ENCODE peak calls at places on chromosomes 11 and 22, in ten cellular contexts. One of them, this sample, is unnamed.

GRCh38 chr11:13118194-13118593 is 109.1 kb downstream of the RASSF10 start:
- DNase-seq in uterus: no peak
- DNase-seq in hepatocyte: no peak
- DNase-seq in colonic mucosa: no peak
- DNase-seq in heart left ventricle: no peak
- DNase-seq in transverse colon: no peak
- DNase-seq in left ventricle myocardium inferior: no peak
- DNase-seq in mesendoderm: no peak
- DNase-seq in right atrium auricular region: no peak
- DNase-seq in HFF-Myc: peak; percentile 89
- DNase-seq in this sample: peak; percentile 95

GRCh38 chr11:120634706-120635105 is 123.2 kb downstream of the GRIK4 start:
- DNase-seq in hepatocyte: no peak
- DNase-seq in left ventricle myocardium inferior: no peak
- DNase-seq in uterus: no peak
- DNase-seq in right atrium auricular region: no peak
- DNase-seq in HFF-Myc: no peak
- DNase-seq in colonic mucosa: no peak
- DNase-seq in transverse colon: no peak
- DNase-seq in mesendoderm: no peak
- DNase-seq in heart left ventricle: peak; percentile 40
- DNase-seq in this sample: no peak

GRCh38 chr11:129637473-129637872 is 178.2 kb upstream of the TMEM45B start:
- DNase-seq in colonic mucosa: no peak
- DNase-seq in transverse colon: no peak
- DNase-seq in right atrium auricular region: no peak
- DNase-seq in left ventricle myocardium inferior: no peak
- DNase-seq in hepatocyte: no peak
- DNase-seq in mesendoderm: no peak
- DNase-seq in uterus: no peak
- DNase-seq in heart left ventricle: no peak
- DNase-seq in HFF-Myc: no peak
- DNase-seq in this sample: no peak

GRCh38 chr11:88308576-88308975 is 29.0 kb downstream of the CTSC start:
- DNase-seq in colonic mucosa: no peak
- DNase-seq in heart left ventricle: no peak
- DNase-seq in transverse colon: no peak
- DNase-seq in uterus: no peak
- DNase-seq in mesendoderm: peak; percentile 61
- DNase-seq in right atrium auricular region: no peak
- DNase-seq in left ventricle myocardium inferior: no peak
- DNase-seq in hepatocyte: no peak
- DNase-seq in HFF-Myc: no peak
- DNase-seq in this sample: no peak

GRCh38 chr22:42711895-42712837 is 8.5 kb downstream of the A4GALT start:
- DNase-seq in right atrium auricular region: no peak
- DNase-seq in left ventricle myocardium inferior: no peak
- DNase-seq in transverse colon: no peak
- DNase-seq in heart left ventricle: no peak
- DNase-seq in HFF-Myc: no peak
- DNase-seq in hepatocyte: no peak
- DNase-seq in colonic mucosa: no peak
- DNase-seq in uterus: no peak
- DNase-seq in mesendoderm: no peak
- DNase-seq in this sample: no peak

GRCh38 chr11:121070951-121071350 is 30.1 kb upstream of the TECTA start:
- DNase-seq in heart left ventricle: no peak
- DNase-seq in hepatocyte: no peak
- DNase-seq in right atrium auricular region: no peak
- DNase-seq in mesendoderm: no peak
- DNase-seq in left ventricle myocardium inferior: no peak
- DNase-seq in colonic mucosa: no peak
- DNase-seq in HFF-Myc: no peak
- DNase-seq in transverse colon: no peak
- DNase-seq in uterus: no peak
- DNase-seq in this sample: no peak

GRCh38 chr11:96186806-96187205 is 156.2 kb downstream of the MAML2 start:
- DNase-seq in mesendoderm: no peak
- DNase-seq in right atrium auricular region: no peak
- DNase-seq in heart left ventricle: no peak
- DNase-seq in HFF-Myc: no peak
- DNase-seq in colonic mucosa: no peak
- DNase-seq in hepatocyte: no peak
- DNase-seq in left ventricle myocardium inferior: no peak
- DNase-seq in transverse colon: no peak
- DNase-seq in uterus: no peak
- DNase-seq in this sample: no peak

GRCh38 chr11:35088226-35088625 is 50.7 kb upstream of the CD44 start:
- DNase-seq in HFF-Myc: no peak
- DNase-seq in hepatocyte: no peak
- DNase-seq in heart left ventricle: no peak
- DNase-seq in left ventricle myocardium inferior: no peak
- DNase-seq in uterus: no peak
- DNase-seq in right atrium auricular region: no peak
- DNase-seq in transverse colon: no peak
- DNase-seq in colonic mucosa: no peak
- DNase-seq in mesendoderm: no peak
- DNase-seq in this sample: no peak

GRCh38 chr22:45268958-45269844 is 15.5 kb upstream of the UPK3A start:
- DNase-seq in transverse colon: peak; percentile 91
- DNase-seq in uterus: peak; percentile 89
- DNase-seq in mesendoderm: peak; percentile 84
- DNase-seq in HFF-Myc: no peak
- DNase-seq in right atrium auricular region: peak; percentile 79
- DNase-seq in hepatocyte: peak; percentile 95
- DNase-seq in left ventricle myocardium inferior: peak; percentile 84
- DNase-seq in heart left ventricle: peak; percentile 95
- DNase-seq in colonic mucosa: peak; percentile 87
- DNase-seq in this sample: no peak

GRCh38 chr22:45268167-45268957 is 16.4 kb upstream of the UPK3A start:
- DNase-seq in mesendoderm: peak; percentile 98
- DNase-seq in transverse colon: peak; percentile 45
- DNase-seq in hepatocyte: peak; percentile 78
- DNase-seq in colonic mucosa: no peak
- DNase-seq in uterus: peak; percentile 52
- DNase-seq in heart left ventricle: peak; percentile 61
- DNase-seq in left ventricle myocardium inferior: no peak
- DNase-seq in right atrium auricular region: no peak
- DNase-seq in HFF-Myc: no peak
- DNase-seq in this sample: no peak

GRCh38 chr22:45272498-45272897 is 12.3 kb upstream of the UPK3A start:
- DNase-seq in mesendoderm: no peak
- DNase-seq in heart left ventricle: peak; percentile 25
- DNase-seq in left ventricle myocardium inferior: no peak
- DNase-seq in right atrium auricular region: no peak
- DNase-seq in colonic mucosa: no peak
- DNase-seq in uterus: no peak
- DNase-seq in HFF-Myc: no peak
- DNase-seq in transverse colon: no peak
- DNase-seq in hepatocyte: no peak
- DNase-seq in this sample: no peak

GRCh38 chr22:45271667-45272188 is 13.0 kb upstream of the UPK3A start:
- DNase-seq in colonic mucosa: no peak
- DNase-seq in heart left ventricle: peak; percentile 70
- DNase-seq in right atrium auricular region: peak; percentile 88
- DNase-seq in mesendoderm: no peak
- DNase-seq in HFF-Myc: no peak
- DNase-seq in uterus: peak; percentile 60
- DNase-seq in hepatocyte: no peak
- DNase-seq in transverse colon: peak; percentile 52
- DNase-seq in left ventricle myocardium inferior: peak; percentile 71
- DNase-seq in this sample: no peak

GRCh38 chr22:45270095-45271020 is 14.4 kb upstream of the UPK3A start:
- DNase-seq in hepatocyte: no peak
- DNase-seq in mesendoderm: no peak
- DNase-seq in heart left ventricle: no peak
- DNase-seq in left ventricle myocardium inferior: no peak
- DNase-seq in right atrium auricular region: no peak
- DNase-seq in uterus: no peak
- DNase-seq in transverse colon: no peak
- DNase-seq in HFF-Myc: no peak
- DNase-seq in colonic mucosa: no peak
- DNase-seq in this sample: no peak
- H3K4me3 ChIP-seq in hepatocyte: no peak overlapping the region
- H3K4me3 ChIP-seq in mesendoderm: no peak overlapping the region
- H3K4me3 ChIP-seq in heart left ventricle: no peak overlapping the region
- H3K4me3 ChIP-seq in left ventricle myocardium inferior: no peak overlapping the region
- H3K4me3 ChIP-seq in right atrium auricular region: no peak overlapping the region
- H3K4me3 ChIP-seq in uterus: no peak overlapping the region
- H3K4me3 ChIP-seq in transverse colon: no peak overlapping the region
- H3K4me3 ChIP-seq in HFF-Myc: no peak overlapping the region
- H3K4me3 ChIP-seq in colonic mucosa: no peak overlapping the region
- H3K4me3 ChIP-seq in this sample: no peak overlapping the region

DNA sequence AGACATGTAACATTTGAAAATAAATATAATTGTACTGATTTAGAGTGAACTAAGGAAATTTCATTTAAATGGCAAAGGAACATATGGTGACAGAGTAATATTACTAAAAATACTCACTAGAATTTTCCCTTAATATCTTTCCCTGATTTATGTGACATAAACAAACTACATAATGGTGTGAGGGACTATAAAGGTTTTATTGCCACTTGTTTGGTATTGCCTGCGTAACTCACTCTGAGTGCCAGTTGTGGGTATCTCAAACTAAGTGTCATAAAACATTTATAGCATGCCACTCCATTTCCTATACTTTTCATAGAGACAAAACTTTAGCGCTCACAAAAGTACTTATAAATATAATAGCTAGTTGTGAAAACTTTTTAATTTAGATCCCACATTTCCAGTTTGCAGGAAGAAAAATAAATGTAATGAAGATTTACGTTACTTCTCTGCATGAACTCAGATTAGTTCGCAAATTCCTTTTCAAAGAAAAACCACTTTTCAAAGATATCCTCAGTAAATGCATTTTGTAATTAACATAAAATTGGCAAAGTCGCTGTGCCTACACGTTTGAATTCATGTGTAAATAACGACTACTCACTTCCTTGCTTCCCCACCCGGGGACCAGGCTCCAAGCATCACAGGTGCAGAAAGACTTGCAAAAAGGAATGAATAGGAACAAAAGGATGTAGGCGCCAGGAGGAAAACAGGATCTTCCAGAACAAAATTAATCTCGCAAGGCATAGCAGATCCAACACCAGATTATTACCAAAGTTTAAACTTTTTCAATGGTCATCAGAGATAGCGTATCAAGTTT is 1.6 kb upstream of the QSER1 start:
- DNase-seq in hepatocyte: no peak
- DNase-seq in heart left ventricle: no peak
- DNase-seq in colonic mucosa: peak; percentile 29
- DNase-seq in HFF-Myc: no peak
- DNase-seq in uterus: no peak
- DNase-seq in mesendoderm: peak; percentile 56
- DNase-seq in right atrium auricular region: no peak
- DNase-seq in transverse colon: peak; percentile 19
- DNase-seq in left ventricle myocardium inferior: no peak
- DNase-seq in this sample: no peak
- H3K4me3 ChIP-seq in hepatocyte: peak overlapping the region; percentile 89
- H3K4me3 ChIP-seq in heart left ventricle: no peak overlapping the region
- H3K4me3 ChIP-seq in colonic mucosa: no peak overlapping the region
- H3K4me3 ChIP-seq in HFF-Myc: no peak overlapping the region
- H3K4me3 ChIP-seq in uterus: no peak overlapping the region
- H3K4me3 ChIP-seq in mesendoderm: no peak overlapping the region
- H3K4me3 ChIP-seq in right atrium auricular region: no peak overlapping the region
- H3K4me3 ChIP-seq in transverse colon: no peak overlapping the region
- H3K4me3 ChIP-seq in left ventricle myocardium inferior: no peak overlapping the region
- H3K4me3 ChIP-seq in this sample: no peak overlapping the region

GRCh38 chr11:125594958-125595357 is 2.3 kb downstream of the STT3A start:
- DNase-seq in uterus: no peak
- DNase-seq in HFF-Myc: no peak
- DNase-seq in heart left ventricle: no peak
- DNase-seq in mesendoderm: no peak
- DNase-seq in transverse colon: no peak
- DNase-seq in left ventricle myocardium inferior: no peak
- DNase-seq in colonic mucosa: no peak
- DNase-seq in hepatocyte: no peak
- DNase-seq in right atrium auricular region: no peak
- DNase-seq in this sample: no peak
- H3K4me3 ChIP-seq in uterus: no peak overlapping the region
- H3K4me3 ChIP-seq in HFF-Myc: no peak overlapping the region
- H3K4me3 ChIP-seq in heart left ventricle: no peak overlapping the region
- H3K4me3 ChIP-seq in mesendoderm: no peak overlapping the region
- H3K4me3 ChIP-seq in transverse colon: no peak overlapping the region
- H3K4me3 ChIP-seq in left ventricle myocardium inferior: no peak overlapping the region
- H3K4me3 ChIP-seq in colonic mucosa: no peak overlapping the region
- H3K4me3 ChIP-seq in hepatocyte: no peak overlapping the region
- H3K4me3 ChIP-seq in right atrium auricular region: no peak overlapping the region
- H3K4me3 ChIP-seq in this sample: no peak overlapping the region

GRCh38 chr11:73577496-73577917 is 20.4 kb downstream of the FAM168A start:
- DNase-seq in HFF-Myc: peak; percentile 53
- DNase-seq in mesendoderm: no peak
- DNase-seq in hepatocyte: no peak
- DNase-seq in colonic mucosa: no peak
- DNase-seq in transverse colon: no peak
- DNase-seq in heart left ventricle: no peak
- DNase-seq in uterus: no peak
- DNase-seq in left ventricle myocardium inferior: no peak
- DNase-seq in right atrium auricular region: no peak
- DNase-seq in this sample: peak; percentile 31
- H3K4me3 ChIP-seq in HFF-Myc: no peak overlapping the region
- H3K4me3 ChIP-seq in mesendoderm: no peak overlapping the region
- H3K4me3 ChIP-seq in hepatocyte: no peak overlapping the region
- H3K4me3 ChIP-seq in colonic mucosa: no peak overlapping the region
- H3K4me3 ChIP-seq in transverse colon: no peak overlapping the region
- H3K4me3 ChIP-seq in heart left ventricle: no peak overlapping the region
- H3K4me3 ChIP-seq in uterus: no peak overlapping the region
- H3K4me3 ChIP-seq in left ventricle myocardium inferior: no peak overlapping the region
- H3K4me3 ChIP-seq in right atrium auricular region: no peak overlapping the region
- H3K4me3 ChIP-seq in this sample: no peak overlapping the region

GRCh38 chr11:48006301-48006992 is 26.1 kb downstream of the PTPRJ start:
- DNase-seq in transverse colon: no peak
- DNase-seq in HFF-Myc: no peak
- DNase-seq in colonic mucosa: no peak
- DNase-seq in uterus: peak; percentile 16
- DNase-seq in left ventricle myocardium inferior: no peak
- DNase-seq in heart left ventricle: no peak
- DNase-seq in mesendoderm: no peak
- DNase-seq in hepatocyte: no peak
- DNase-seq in right atrium auricular region: no peak
- DNase-seq in this sample: no peak
- H3K4me3 ChIP-seq in transverse colon: no peak overlapping the region
- H3K4me3 ChIP-seq in HFF-Myc: no peak overlapping the region
- H3K4me3 ChIP-seq in colonic mucosa: no peak overlapping the region
- H3K4me3 ChIP-seq in uterus: no peak overlapping the region
- H3K4me3 ChIP-seq in left ventricle myocardium inferior: no peak overlapping the region
- H3K4me3 ChIP-seq in heart left ventricle: no peak overlapping the region
- H3K4me3 ChIP-seq in mesendoderm: no peak overlapping the region
- H3K4me3 ChIP-seq in hepatocyte: no peak overlapping the region
- H3K4me3 ChIP-seq in right atrium auricular region: no peak overlapping the region
- H3K4me3 ChIP-seq in this sample: no peak overlapping the region

GRCh38 chr11:75523811-75524401 is 1.8 kb downstream of the GDPD5 start:
- DNase-seq in right atrium auricular region: no peak
- DNase-seq in HFF-Myc: no peak
- DNase-seq in heart left ventricle: no peak
- DNase-seq in colonic mucosa: no peak
- DNase-seq in transverse colon: no peak
- DNase-seq in uterus: no peak
- DNase-seq in hepatocyte: no peak
- DNase-seq in left ventricle myocardium inferior: no peak
- DNase-seq in mesendoderm: no peak
- DNase-seq in this sample: no peak
- H3K4me3 ChIP-seq in right atrium auricular region: no peak overlapping the region
- H3K4me3 ChIP-seq in HFF-Myc: no peak overlapping the region
- H3K4me3 ChIP-seq in heart left ventricle: peak overlapping the region; percentile 15
- H3K4me3 ChIP-seq in colonic mucosa: no peak overlapping the region
- H3K4me3 ChIP-seq in transverse colon: no peak overlapping the region
- H3K4me3 ChIP-seq in uterus: peak overlapping the region; percentile 69
- H3K4me3 ChIP-seq in hepatocyte: no peak overlapping the region
- H3K4me3 ChIP-seq in left ventricle myocardium inferior: peak overlapping the region; percentile 78
- H3K4me3 ChIP-seq in mesendoderm: no peak overlapping the region
- H3K4me3 ChIP-seq in this sample: peak overlapping the region; percentile 80

GRCh38 chr11:66082936-66083698 is 13.0 kb downstream of the PACS1 start:
- DNase-seq in transverse colon: no peak
- DNase-seq in HFF-Myc: no peak
- DNase-seq in colonic mucosa: no peak
- DNase-seq in left ventricle myocardium inferior: no peak
- DNase-seq in mesendoderm: no peak
- DNase-seq in heart left ventricle: no peak
- DNase-seq in uterus: no peak
- DNase-seq in right atrium auricular region: no peak
- DNase-seq in hepatocyte: no peak
- DNase-seq in this sample: no peak
- H3K4me3 ChIP-seq in transverse colon: no peak overlapping the region
- H3K4me3 ChIP-seq in HFF-Myc: no peak overlapping the region
- H3K4me3 ChIP-seq in colonic mucosa: no peak overlapping the region
- H3K4me3 ChIP-seq in left ventricle myocardium inferior: no peak overlapping the region
- H3K4me3 ChIP-seq in mesendoderm: no peak overlapping the region
- H3K4me3 ChIP-seq in heart left ventricle: no peak overlapping the region
- H3K4me3 ChIP-seq in uterus: no peak overlapping the region
- H3K4me3 ChIP-seq in right atrium auricular region: no peak overlapping the region
- H3K4me3 ChIP-seq in hepatocyte: no peak overlapping the region
- H3K4me3 ChIP-seq in this sample: no peak overlapping the region